ENCODE peak calls at places on chromosomes 2 and 18, in eight cellular contexts. One of them, this sample, is unnamed.

GRCh38 chr18:2513616-2514015 is 57.7 kb downstream of the METTL4 start:
- DNase-seq in breast epithelium: no peak
- DNase-seq in stomach: no peak
- DNase-seq in tibial nerve: no peak
- DNase-seq in thoracic aorta: no peak
- DNase-seq in ovary: no peak
- DNase-seq in hepatocyte: no peak
- DNase-seq in left ventricle myocardium inferior: no peak
- DNase-seq in this sample: no peak

GRCh38 chr2:233449071-233449901 is 95.0 kb downstream of the DGKD start:
- DNase-seq in breast epithelium: peak; percentile 43
- DNase-seq in stomach: no peak
- DNase-seq in tibial nerve: no peak
- DNase-seq in thoracic aorta: no peak
- DNase-seq in ovary: no peak
- DNase-seq in hepatocyte: peak; percentile 71
- DNase-seq in left ventricle myocardium inferior: no peak
- DNase-seq in this sample: no peak

GRCh38 chr2:45786030-45786830 is 134.8 kb downstream of the PRKCE start:
- DNase-seq in breast epithelium: no peak
- DNase-seq in stomach: no peak
- DNase-seq in tibial nerve: no peak
- DNase-seq in thoracic aorta: no peak
- DNase-seq in ovary: no peak
- DNase-seq in hepatocyte: no peak
- DNase-seq in left ventricle myocardium inferior: no peak
- DNase-seq in this sample: no peak

GRCh38 chr18:69259282-69259681 is 141.4 kb upstream of the DOK6 start:
- DNase-seq in breast epithelium: no peak
- DNase-seq in stomach: no peak
- DNase-seq in tibial nerve: no peak
- DNase-seq in thoracic aorta: no peak
- DNase-seq in ovary: no peak
- DNase-seq in hepatocyte: no peak
- DNase-seq in left ventricle myocardium inferior: no peak
- DNase-seq in this sample: no peak

GRCh38 chr2:3571284-3571683 is 3.8 kb upstream of the RPS7 start:
- DNase-seq in breast epithelium: no peak
- DNase-seq in stomach: no peak
- DNase-seq in tibial nerve: no peak
- DNase-seq in thoracic aorta: no peak
- DNase-seq in ovary: no peak
- DNase-seq in hepatocyte: no peak
- DNase-seq in left ventricle myocardium inferior: no peak
- DNase-seq in this sample: no peak

GRCh38 chr2:120766758-120767351 is 31.2 kb downstream of the GLI2 start:
- DNase-seq in breast epithelium: peak; percentile 41
- DNase-seq in stomach: no peak
- DNase-seq in tibial nerve: peak; percentile 2
- DNase-seq in thoracic aorta: no peak
- DNase-seq in ovary: peak; percentile 53
- DNase-seq in hepatocyte: no peak
- DNase-seq in left ventricle myocardium inferior: no peak
- DNase-seq in this sample: no peak

GRCh38 chr2:196225213-196225612 is 53.8 kb upstream of the STK17B start:
- DNase-seq in breast epithelium: no peak
- DNase-seq in stomach: no peak
- DNase-seq in tibial nerve: no peak
- DNase-seq in thoracic aorta: no peak
- DNase-seq in ovary: no peak
- DNase-seq in hepatocyte: no peak
- DNase-seq in left ventricle myocardium inferior: no peak
- DNase-seq in this sample: no peak

GRCh38 chr2:20988906-20989305 is 55.0 kb downstream of the APOB start:
- DNase-seq in breast epithelium: no peak
- DNase-seq in stomach: no peak
- DNase-seq in tibial nerve: no peak
- DNase-seq in thoracic aorta: no peak
- DNase-seq in ovary: no peak
- DNase-seq in hepatocyte: no peak
- DNase-seq in left ventricle myocardium inferior: no peak
- DNase-seq in this sample: no peak

GRCh38 chr2:207337234-207338219 is 171.8 kb upstream of the KLF7 start:
- DNase-seq in breast epithelium: no peak
- DNase-seq in stomach: no peak
- DNase-seq in tibial nerve: no peak
- DNase-seq in thoracic aorta: no peak
- DNase-seq in ovary: no peak
- DNase-seq in hepatocyte: peak; percentile 36
- DNase-seq in left ventricle myocardium inferior: no peak
- DNase-seq in this sample: no peak

GRCh38 chr18:74739926-74740325 is 142.3 kb downstream of the ZNF407 start:
- DNase-seq in breast epithelium: no peak
- DNase-seq in stomach: no peak
- DNase-seq in tibial nerve: no peak
- DNase-seq in thoracic aorta: no peak
- DNase-seq in ovary: no peak
- DNase-seq in hepatocyte: no peak
- DNase-seq in left ventricle myocardium inferior: no peak
- DNase-seq in this sample: no peak

GRCh38 chr2:203830294-203831055 is 37.1 kb upstream of the CTLA4 start:
- DNase-seq in breast epithelium: no peak
- DNase-seq in stomach: no peak
- DNase-seq in tibial nerve: no peak
- DNase-seq in thoracic aorta: no peak
- DNase-seq in ovary: no peak
- DNase-seq in hepatocyte: no peak
- DNase-seq in left ventricle myocardium inferior: no peak
- DNase-seq in this sample: no peak

GRCh38 chr2:152320166-152320565 is 14.8 kb upstream of the FMNL2 start:
- DNase-seq in breast epithelium: no peak
- DNase-seq in stomach: no peak
- DNase-seq in tibial nerve: no peak
- DNase-seq in thoracic aorta: no peak
- DNase-seq in ovary: no peak
- DNase-seq in hepatocyte: no peak
- DNase-seq in left ventricle myocardium inferior: no peak
- DNase-seq in this sample: no peak

GRCh38 chr2:37916512-37917082 is 8.5 kb upstream of the RMDN2 start:
- DNase-seq in breast epithelium: no peak
- DNase-seq in stomach: no peak
- DNase-seq in tibial nerve: no peak
- DNase-seq in thoracic aorta: peak; percentile 28
- DNase-seq in ovary: no peak
- DNase-seq in hepatocyte: peak; percentile 47
- DNase-seq in left ventricle myocardium inferior: peak; percentile 47
- DNase-seq in this sample: no peak

GRCh38 chr2:222899413-222900181 is 38.8 kb downstream of the ACSL3 start:
- DNase-seq in breast epithelium: no peak
- DNase-seq in stomach: no peak
- DNase-seq in tibial nerve: no peak
- DNase-seq in thoracic aorta: no peak
- DNase-seq in ovary: no peak
- DNase-seq in hepatocyte: no peak
- DNase-seq in left ventricle myocardium inferior: no peak
- DNase-seq in this sample: no peak
- H3K27me3 ChIP-seq in breast epithelium: no peaks in the 10 kb centered on the region
- H3K27me3 ChIP-seq in stomach: no peaks in the 10 kb centered on the region
- H3K27me3 ChIP-seq in tibial nerve: no peaks in the 10 kb centered on the region
- H3K27me3 ChIP-seq in thoracic aorta: no peaks in the 10 kb centered on the region
- H3K27me3 ChIP-seq in ovary: no peaks in the 10 kb centered on the region
- H3K27me3 ChIP-seq in hepatocyte: no peaks in the 10 kb centered on the region
- H3K27me3 ChIP-seq in left ventricle myocardium inferior: no peaks in the 10 kb centered on the region
- H3K27me3 ChIP-seq in this sample: no peaks in the 10 kb centered on the region

GRCh38 chr2:54561795-54562592 is 105.9 kb downstream of the SPTBN1 start:
- DNase-seq in breast epithelium: no peak
- DNase-seq in stomach: no peak
- DNase-seq in tibial nerve: no peak
- DNase-seq in thoracic aorta: no peak
- DNase-seq in ovary: no peak
- DNase-seq in hepatocyte: no peak
- DNase-seq in left ventricle myocardium inferior: no peak
- DNase-seq in this sample: no peak
- H3K27ac ChIP-seq in breast epithelium: peak overlapping the region; percentile 30
- H3K27ac ChIP-seq in stomach: peak overlapping the region; percentile 2
- H3K27ac ChIP-seq in tibial nerve: peak overlapping the region; percentile 67
- H3K27ac ChIP-seq in thoracic aorta: no peak overlapping the region
- H3K27ac ChIP-seq in ovary: no peak overlapping the region
- H3K27ac ChIP-seq in hepatocyte: peak overlapping the region; percentile 98
- H3K27ac ChIP-seq in left ventricle myocardium inferior: peak overlapping the region; percentile 47
- H3K27ac ChIP-seq in this sample: peak overlapping the region; percentile 15

DNA sequence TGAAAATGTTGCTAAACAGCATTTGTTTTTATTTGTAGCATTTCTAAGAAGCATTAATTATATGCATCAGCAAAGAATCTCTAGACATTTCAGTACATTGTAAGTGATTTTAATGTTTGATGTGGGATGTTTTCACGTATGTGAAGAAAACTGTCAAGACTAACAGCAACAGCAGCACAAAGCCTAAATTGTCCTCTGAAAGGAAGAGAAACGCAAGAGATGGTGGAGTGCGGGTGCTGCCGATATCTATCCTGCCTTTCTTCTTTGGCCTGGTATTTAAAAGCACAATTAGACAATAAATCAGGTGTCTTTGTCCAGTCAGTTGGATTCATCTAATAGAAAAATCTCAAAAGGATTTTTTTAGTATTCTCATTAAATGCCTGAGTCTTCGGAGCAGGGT is 3.1 kb downstream of the TWIST2 start:
- DNase-seq in breast epithelium: no peak
- DNase-seq in stomach: no peak
- DNase-seq in tibial nerve: no peak
- DNase-seq in thoracic aorta: no peak
- DNase-seq in ovary: no peak
- DNase-seq in hepatocyte: no peak
- DNase-seq in left ventricle myocardium inferior: no peak
- DNase-seq in this sample: no peak
- H3K27me3 ChIP-seq in breast epithelium: peaks cover 37% of the 10 kb centered on the region
- H3K27me3 ChIP-seq in stomach: peaks cover 44% of the 10 kb centered on the region
- H3K27me3 ChIP-seq in tibial nerve: no peaks in the 10 kb centered on the region
- H3K27me3 ChIP-seq in thoracic aorta: no peaks in the 10 kb centered on the region
- H3K27me3 ChIP-seq in ovary: no peaks in the 10 kb centered on the region
- H3K27me3 ChIP-seq in hepatocyte: peaks cover 56% of the 10 kb centered on the region
- H3K27me3 ChIP-seq in left ventricle myocardium inferior: peaks cover 98% of the 10 kb centered on the region
- H3K27me3 ChIP-seq in this sample: peaks cover 4% of the 10 kb centered on the region

GRCh38 chr2:47169784-47170183 is 14.7 kb upstream of the STPG4 start:
- DNase-seq in breast epithelium: no peak
- DNase-seq in stomach: no peak
- DNase-seq in tibial nerve: no peak
- DNase-seq in thoracic aorta: no peak
- DNase-seq in ovary: no peak
- DNase-seq in hepatocyte: no peak
- DNase-seq in left ventricle myocardium inferior: no peak
- DNase-seq in this sample: no peak
- H3K27ac ChIP-seq in breast epithelium: no peak overlapping the region
- H3K27ac ChIP-seq in stomach: no peak overlapping the region
- H3K27ac ChIP-seq in tibial nerve: peak overlapping the region; percentile 58
- H3K27ac ChIP-seq in thoracic aorta: no peak overlapping the region
- H3K27ac ChIP-seq in ovary: no peak overlapping the region
- H3K27ac ChIP-seq in hepatocyte: peak overlapping the region; percentile 8
- H3K27ac ChIP-seq in left ventricle myocardium inferior: peak overlapping the region; percentile 18
- H3K27ac ChIP-seq in this sample: no peak overlapping the region

DNA sequence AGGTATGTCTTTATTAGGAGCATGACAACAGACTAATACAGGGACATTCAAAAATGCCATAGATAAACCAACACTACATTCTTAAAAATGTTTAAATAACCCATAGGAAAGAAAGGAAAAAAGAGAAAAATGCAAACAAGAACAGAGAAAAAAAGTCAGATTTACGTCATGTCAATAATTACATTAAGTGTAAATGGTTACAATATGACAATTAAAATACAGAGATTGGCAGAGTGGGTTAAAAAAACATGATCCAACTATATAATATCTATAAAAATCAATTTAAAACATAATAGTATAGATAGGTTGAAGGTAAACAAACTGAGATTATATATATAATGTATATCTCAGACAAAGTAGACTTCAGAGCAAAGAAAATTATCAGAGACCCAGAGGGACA is 255.8 kb downstream of the ANAPC1 start:
- DNase-seq in breast epithelium: no peak
- DNase-seq in stomach: no peak
- DNase-seq in tibial nerve: no peak
- DNase-seq in thoracic aorta: no peak
- DNase-seq in ovary: no peak
- DNase-seq in hepatocyte: no peak
- DNase-seq in left ventricle myocardium inferior: no peak
- DNase-seq in this sample: no peak
- H3K27me3 ChIP-seq in breast epithelium: no peaks in the 10 kb centered on the region
- H3K27me3 ChIP-seq in stomach: no peaks in the 10 kb centered on the region
- H3K27me3 ChIP-seq in tibial nerve: no peaks in the 10 kb centered on the region
- H3K27me3 ChIP-seq in thoracic aorta: no peaks in the 10 kb centered on the region
- H3K27me3 ChIP-seq in ovary: no peaks in the 10 kb centered on the region
- H3K27me3 ChIP-seq in hepatocyte: no peaks in the 10 kb centered on the region
- H3K27me3 ChIP-seq in left ventricle myocardium inferior: no peaks in the 10 kb centered on the region
- H3K27me3 ChIP-seq in this sample: no peaks in the 10 kb centered on the region

GRCh38 chr2:98559581-98559980 is 48.7 kb downstream of the COA5 start:
- DNase-seq in breast epithelium: no peak
- DNase-seq in stomach: no peak
- DNase-seq in tibial nerve: no peak
- DNase-seq in thoracic aorta: no peak
- DNase-seq in ovary: no peak
- DNase-seq in hepatocyte: no peak
- DNase-seq in left ventricle myocardium inferior: no peak
- DNase-seq in this sample: no peak
- H3K27ac ChIP-seq in breast epithelium: no peak overlapping the region
- H3K27ac ChIP-seq in stomach: no peak overlapping the region
- H3K27ac ChIP-seq in tibial nerve: no peak overlapping the region
- H3K27ac ChIP-seq in thoracic aorta: no peak overlapping the region
- H3K27ac ChIP-seq in ovary: no peak overlapping the region
- H3K27ac ChIP-seq in hepatocyte: no peak overlapping the region
- H3K27ac ChIP-seq in left ventricle myocardium inferior: peak overlapping the region; percentile 79
- H3K27ac ChIP-seq in this sample: no peak overlapping the region

GRCh38 chr2:111923271-111923670 is 24.9 kb downstream of the MERTK start:
- DNase-seq in breast epithelium: no peak
- DNase-seq in stomach: no peak
- DNase-seq in tibial nerve: no peak
- DNase-seq in thoracic aorta: no peak
- DNase-seq in ovary: peak; percentile 32
- DNase-seq in hepatocyte: peak; percentile 36
- DNase-seq in left ventricle myocardium inferior: no peak
- DNase-seq in this sample: no peak

GRCh38 chr2:111930404-111930803 is 32.0 kb downstream of the MERTK start:
- DNase-seq in breast epithelium: no peak
- DNase-seq in stomach: no peak
- DNase-seq in tibial nerve: no peak
- DNase-seq in thoracic aorta: no peak
- DNase-seq in ovary: no peak
- DNase-seq in hepatocyte: no peak
- DNase-seq in left ventricle myocardium inferior: no peak
- DNase-seq in this sample: no peak

GRCh38 chr2:111924617-111925107 is 26.3 kb downstream of the MERTK start:
- DNase-seq in breast epithelium: no peak
- DNase-seq in stomach: no peak
- DNase-seq in tibial nerve: no peak
- DNase-seq in thoracic aorta: no peak
- DNase-seq in ovary: no peak
- DNase-seq in hepatocyte: no peak
- DNase-seq in left ventricle myocardium inferior: no peak
- DNase-seq in this sample: no peak

GRCh38 chr2:111930875-111931274 is 32.5 kb downstream of the MERTK start:
- DNase-seq in breast epithelium: no peak
- DNase-seq in stomach: no peak
- DNase-seq in tibial nerve: no peak
- DNase-seq in thoracic aorta: no peak
- DNase-seq in ovary: no peak
- DNase-seq in hepatocyte: no peak
- DNase-seq in left ventricle myocardium inferior: no peak
- DNase-seq in this sample: no peak

GRCh38 chr2:111927723-111928122 is 29.3 kb downstream of the MERTK start:
- DNase-seq in breast epithelium: no peak
- DNase-seq in stomach: no peak
- DNase-seq in tibial nerve: no peak
- DNase-seq in thoracic aorta: no peak
- DNase-seq in ovary: no peak
- DNase-seq in hepatocyte: no peak
- DNase-seq in left ventricle myocardium inferior: no peak
- DNase-seq in this sample: no peak
- H3K27me3 ChIP-seq in breast epithelium: no peaks in the 10 kb centered on the region
- H3K27me3 ChIP-seq in stomach: no peaks in the 10 kb centered on the region
- H3K27me3 ChIP-seq in tibial nerve: no peaks in the 10 kb centered on the region
- H3K27me3 ChIP-seq in thoracic aorta: no peaks in the 10 kb centered on the region
- H3K27me3 ChIP-seq in ovary: no peaks in the 10 kb centered on the region
- H3K27me3 ChIP-seq in hepatocyte: no peaks in the 10 kb centered on the region
- H3K27me3 ChIP-seq in left ventricle myocardium inferior: no peaks in the 10 kb centered on the region
- H3K27me3 ChIP-seq in this sample: no peaks in the 10 kb centered on the region